ENCODE peak calls at places on chromosomes 5 and 9, in five cellular contexts. R is progenitor cell of endocrine pancreas, B is heart left ventricle, J is activated B cell treated with CpG ODN at 0.5 μM for 24 hours, E is cardiac fibroblast. C is an unnamed sample.

GRCh38 chr5:93582677-93583524 is at the start of gene NR2F1:
- DNase-seq in B (no peak), R (peak), J (no peak), E (peak), C (peak)

GRCh38 chr5:104913840-104914239 is 1351.3 kb upstream of the NUDT12 start:
- DNase-seq in E (no peak), B (no peak), R (no peak), J (no peak), C (no peak)

GRCh38 chr5:56522169-56522568 is 289.0 kb upstream of the ANKRD55 start:
- DNase-seq in J (no peak), R (no peak), B (no peak), E (no peak), C (no peak)

GRCh38 chr5:20113031-20113685 is 125.2 kb upstream of the CDH18 start:
- DNase-seq in E (peak), R (no peak), J (no peak), B (no peak), C (no peak)

GRCh38 chr5:74074111-74074510 is 448.1 kb downstream of the ARHGEF28 start:
- DNase-seq in B (no peak), J (no peak), R (no peak), E (no peak), C (no peak)

GRCh38 chr9:6076856-6077255 is 61.4 kb upstream of the RANBP6 start:
- DNase-seq in J (no peak), B (no peak), E (peak), R (no peak), C (no peak)

GRCh38 chr5:145471831-145472616 is 363.1 kb downstream of the PRELID2 start:
- DNase-seq in R (no peak), E (peak), B (no peak), J (no peak), C (peak)

GRCh38 chr9:15142903-15143534 is 164.0 kb downstream of the TTC39B start:
- DNase-seq in R (no peak), J (no peak), E (peak), B (no peak), C (no peak)

GRCh38 chr5:137604348-137605095 is 105.4 kb upstream of the SPOCK1 start:
- DNase-seq in E (no peak), B (no peak), J (no peak), R (no peak), C (peak)

GRCh38 chr5:106454651-106455415 is 1215.9 kb downstream of the EFNA5 start:
- DNase-seq in J (no peak), B (no peak), E (peak), R (no peak), C (peak)

GRCh38 chr9:113701741-113702422 is 174.2 kb upstream of the ZNF618 start:
- DNase-seq in E (no peak), J (no peak), B (no peak), R (no peak), C (no peak)

GRCh38 chr9:107942870-107943269 is 453.3 kb upstream of the KLF4 start:
- DNase-seq in J (no peak), R (no peak), E (peak), B (no peak), C (no peak)

GRCh38 chr9:12702160-12702758 is 9.1 kb downstream of the TYRP1 start:
- DNase-seq in R (peak), J (no peak), E (peak), B (peak), C (peak)
- TF ChIP-seq CTCF in R (peak), J (no peak), E (peak), B (peak), C (peak)

DNA sequence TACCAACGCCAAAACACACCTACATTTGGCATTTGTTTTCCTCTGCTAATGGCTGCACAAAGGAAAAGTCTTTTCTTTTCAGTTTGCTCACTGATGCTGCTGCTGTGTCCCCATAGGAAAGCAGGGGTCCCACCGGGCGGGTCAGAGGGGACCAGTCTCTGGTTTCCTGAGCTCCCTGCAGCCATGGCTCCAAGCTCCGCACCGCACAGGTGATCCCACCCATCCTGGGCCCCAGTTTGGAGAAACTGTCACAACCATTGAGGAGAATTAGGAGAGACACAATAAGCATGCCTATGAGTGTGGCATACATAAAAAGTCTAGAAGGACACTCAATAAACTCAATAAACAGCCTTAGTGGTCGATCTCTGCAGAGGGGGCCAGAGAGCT is 19.9 kb downstream of the MED10 start:
- DNase-seq in R (no peak), E (no peak), J (no peak), B (no peak), C (no peak)
- TF ChIP-seq CTCF in R (no peak), E (no peak), J (no peak), B (no peak), C (no peak)

GRCh38 chr5:134224905-134225779 is 731 bp downstream of the PPP2CA start:
- DNase-seq in E (peak), B (peak), R (peak), J (peak), C (peak)
- TF ChIP-seq CTCF in E (no peak), B (peak), R (peak), J (no peak), C (peak)

DNA sequence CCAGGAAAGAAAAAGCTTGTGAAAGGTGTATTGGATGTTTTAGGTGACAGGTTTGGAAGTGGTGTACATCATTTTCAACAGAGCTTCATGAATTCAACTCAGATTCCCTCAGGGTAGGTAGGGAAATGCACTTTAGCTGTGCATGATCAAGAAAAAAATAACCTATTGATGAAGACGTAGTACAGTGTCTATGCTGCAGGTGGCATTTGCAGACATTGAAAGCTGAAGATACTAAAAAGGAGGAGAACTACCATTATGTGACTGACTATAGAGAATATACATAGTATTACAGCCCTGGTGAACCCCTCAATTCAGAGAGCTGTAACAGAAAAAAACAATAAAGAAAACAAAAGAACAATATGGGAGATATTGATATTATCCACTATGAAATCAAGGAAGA is 2344.7 kb upstream of the ACO1 start:
- DNase-seq in J (no peak), R (no peak), E (no peak), B (no peak), C (no peak)
- TF ChIP-seq CTCF in J (no peak), R (no peak), E (no peak), B (no peak), C (no peak)

DNA sequence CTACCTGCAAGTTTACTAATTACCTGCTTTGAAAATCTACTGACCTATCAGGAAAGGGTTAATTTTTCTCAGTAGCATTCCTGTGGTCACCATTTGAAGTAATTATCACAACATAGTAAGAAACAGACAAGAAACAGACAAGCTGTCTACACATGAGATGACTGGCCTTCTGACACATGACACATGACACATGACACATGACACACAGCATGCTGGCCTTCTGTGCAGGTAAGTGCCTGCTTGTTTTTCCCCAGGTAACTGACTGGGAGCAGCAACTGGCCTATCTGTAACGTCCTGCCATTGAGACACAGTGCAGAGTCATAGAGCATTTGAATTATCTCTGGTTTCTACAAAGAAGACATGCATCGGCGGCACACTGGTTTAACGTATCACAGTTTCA is 222.4 kb downstream of the CTNND2 start:
- DNase-seq in B (no peak), R (no peak), J (no peak), E (no peak), C (no peak)
- TF ChIP-seq CTCF in B (no peak), R (no peak), J (no peak), E (no peak), C (no peak)

DNA sequence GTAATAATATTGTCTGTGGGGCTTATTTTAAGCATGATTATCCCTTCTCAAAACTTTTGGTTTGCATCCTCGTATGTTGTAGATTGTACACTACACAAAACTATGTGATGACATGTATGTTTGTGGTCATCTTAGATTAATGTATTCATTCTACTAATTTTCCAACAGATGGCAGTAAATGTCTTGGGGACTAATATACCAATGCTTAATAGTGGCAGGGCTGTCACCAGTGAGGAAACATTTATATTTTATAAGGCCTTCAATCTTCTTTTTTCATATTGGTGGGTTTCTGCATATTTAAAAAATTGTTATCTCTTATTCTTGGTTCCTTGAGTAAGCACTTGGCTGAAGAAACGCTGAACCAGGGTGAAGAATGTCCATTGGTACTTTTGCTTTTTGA is 530.4 kb downstream of the RASEF start:
- DNase-seq in E (peak), J (no peak), R (no peak), B (no peak), C (no peak)
- TF ChIP-seq CTCF in E (no peak), J (no peak), R (peak), B (peak), C (peak)

DNA sequence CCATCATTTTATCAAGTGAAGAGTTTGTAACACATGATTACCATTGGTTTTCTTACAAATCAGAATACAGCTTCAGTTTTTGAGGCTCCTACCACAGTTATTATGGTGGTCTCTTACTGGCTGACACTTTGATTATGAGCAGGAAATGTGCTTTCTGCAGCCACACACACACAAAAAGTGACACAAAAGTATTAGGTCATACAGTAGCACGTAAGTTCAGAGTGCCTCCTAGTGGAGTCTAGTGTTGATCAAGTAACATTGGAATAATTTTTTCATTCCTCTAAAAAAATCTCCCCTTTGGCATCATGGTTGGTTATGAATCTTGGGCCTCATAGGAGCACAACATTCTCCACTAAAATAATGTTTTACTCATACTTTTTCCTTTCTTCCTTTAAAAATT is 37.6 kb downstream of the PAM start:
- DNase-seq in E (peak), B (no peak), J (no peak), R (no peak), C (peak)
- TF ChIP-seq CTCF in E (peak), B (peak), J (no peak), R (peak), C (peak)

GRCh38 chr9:2798423-2798822 is 45.5 kb downstream of the PUM3 start:
- DNase-seq in R (no peak), E (no peak), J (no peak), B (no peak), C (no peak)

GRCh38 chr9:2802494-2802921 is 41.4 kb downstream of the PUM3 start:
- DNase-seq in B (no peak), R (no peak), E (peak), J (no peak), C (no peak)

GRCh38 chr9:2800385-2801179 is 43.3 kb downstream of the PUM3 start:
- DNase-seq in R (no peak), B (no peak), J (no peak), E (peak), C (no peak)
- TF ChIP-seq CTCF in R (peak), B (peak), J (no peak), E (peak), C (no peak)

DNA sequence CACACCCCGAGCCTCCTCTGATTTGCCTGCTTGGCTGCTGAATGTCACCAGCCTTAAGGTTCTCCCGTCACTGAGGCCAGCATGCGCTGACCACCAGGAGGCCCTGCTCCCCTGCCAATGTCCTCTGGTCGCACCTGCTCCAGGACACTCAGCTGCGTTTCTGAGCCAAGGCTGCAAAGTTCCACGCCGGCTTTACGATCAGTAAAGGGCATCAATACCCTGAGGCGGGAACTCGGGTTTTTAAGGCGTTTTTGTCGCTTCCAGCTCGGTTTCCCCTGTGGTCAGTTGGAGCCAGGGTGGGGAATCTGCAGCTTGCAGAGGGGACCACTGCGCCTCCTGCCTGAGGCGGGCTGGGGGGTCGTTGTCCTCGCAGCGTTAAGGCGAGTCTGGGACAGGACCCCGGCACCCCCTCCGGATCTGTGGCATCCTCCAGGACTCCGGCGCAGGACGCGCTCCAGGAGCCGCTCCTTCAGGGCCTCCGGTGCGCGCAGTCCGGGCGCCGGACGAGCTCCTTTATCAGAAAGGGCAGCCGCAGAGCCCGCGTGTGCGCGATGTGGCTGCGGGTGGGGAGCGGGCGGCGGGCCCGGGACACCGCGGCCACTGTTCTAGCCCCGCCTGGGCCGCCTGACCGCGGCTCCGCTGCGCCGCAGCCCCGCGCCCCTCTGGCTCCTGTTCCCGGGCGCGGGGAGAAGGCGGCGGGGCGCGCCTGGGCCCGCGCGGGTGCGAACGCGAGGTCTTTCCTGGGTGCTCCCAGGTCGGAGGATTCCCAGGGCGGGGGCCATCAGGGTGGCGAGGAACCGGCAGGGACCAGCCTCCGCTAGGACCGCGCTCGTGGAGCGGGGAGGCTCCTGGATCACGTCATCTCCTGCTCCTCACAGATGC is 24.2 kb upstream of the FLT4 start:
- DNase-seq in B (no peak), E (no peak), J (no peak), R (no peak), C (no peak)
- TF ChIP-seq CTCF in B (no peak), E (no peak), J (no peak), R (peak), C (no peak)

GRCh38 chr9:90775657-90776056 is 26.0 kb upstream of the SYK start:
- DNase-seq in J (no peak), R (no peak), E (no peak), B (no peak), C (no peak)

GRCh38 chr9:90773593-90773992 is 28.0 kb upstream of the SYK start:
- DNase-seq in E (no peak), B (no peak), R (no peak), J (no peak), C (peak)

GRCh38 chr9:90770927-90771326 is 30.7 kb upstream of the SYK start:
- DNase-seq in B (no peak), R (no peak), E (no peak), J (no peak), C (peak)

GRCh38 chr9:90772381-90772780 is 29.2 kb upstream of the SYK start:
- DNase-seq in R (no peak), B (no peak), E (no peak), J (no peak), C (no peak)

GRCh38 chr9:90774682-90775081 is 26.9 kb upstream of the SYK start:
- DNase-seq in J (peak), R (no peak), E (no peak), B (no peak), C (no peak)
- TF ChIP-seq CTCF in J (no peak), R (no peak), E (no peak), B (no peak), C (no peak)